ENCODE peak calls at places on chromosomes 16 and 17, in six cellular contexts. Y is neural progenitor cell; D is GM19239; S is RCC 7860; T is activated effector memory CD4-positive, alpha-beta T cell treated with Interleukin-2 at 50 U/mL for 16 hours; R is NCI-H1105 treated with DMSO at 0.1 percent for 48 hours. I is an unnamed sample.
A peak's percentile ranks its signal among the peaks of the same experiment; 100 is the strongest.

GRCh38 chr16:87946596-87947350 is 4.5 kb upstream of the BANP start:
- DNase-seq in R (no peak), S (no peak), D (no peak), Y (no peak), T (no peak), I (no peak)

GRCh38 chr17:59840329-59840907 is 52.3 kb downstream of the TUBD1 start:
- DNase-seq in S (peak; percentile 52), Y (peak; percentile 45), R (no peak), T (no peak), D (no peak), I (no peak)

GRCh38 chr16:28826141-28826540 is 3.3 kb downstream of the ATXN2L start:
- DNase-seq in S (no peak), R (no peak), D (no peak), T (no peak), Y (no peak), I (no peak)

GRCh38 chr17:73820686-73821448 is 176.6 kb upstream of the SDK2 start:
- DNase-seq in T (no peak), R (no peak), Y (peak; percentile 86), S (no peak), D (no peak), I (peak; percentile 23)

GRCh38 chr17:35056013-35056412 is 7.5 kb downstream of the RFFL start:
- DNase-seq in Y (peak; percentile 29), D (no peak), S (peak; percentile 61), T (no peak), R (no peak), I (no peak)

GRCh38 chr16:84699712-84700517 is at the start of gene USP10:
- DNase-seq in Y (peak; percentile 95), R (peak; percentile 48), D (peak; percentile 97), S (peak; percentile 64), T (peak; percentile 78), I (peak; percentile 81)

GRCh38 chr17:372157-373152 is 19.8 kb upstream of the RPH3AL start:
- DNase-seq in T (no peak), S (no peak), Y (no peak), D (no peak), R (no peak), I (no peak)

GRCh38 chr17:43350888-43351361 is 47.9 kb upstream of the ARL4D start:
- DNase-seq in D (no peak), R (no peak), S (peak; percentile 34), T (no peak), Y (no peak), I (no peak)

GRCh38 chr16:78503501-78504110 is 404.2 kb downstream of the WWOX start:
- DNase-seq in T (no peak), R (peak; percentile 31), S (peak; percentile 33), D (peak; percentile 9), Y (peak; percentile 81), I (peak; percentile 71)

GRCh38 chr17:43938838-43939182 is 3.5 kb downstream of the PPY start:
- DNase-seq in D (no peak), R (no peak), Y (peak; percentile 38), S (no peak), T (no peak), I (no peak)

I was measured in NCI-H1092 treated with DMSO at 0.1 percent for 48 hours.